ENCODE peak calls at places on chromosome 11, in ten cellular contexts. L is mesenteric fat pad, X is SHP77, D is AG20443, B is mucosa of gallbladder, F is A172, K is kidney, E is germinal center, P is iris pigment epithelial cell, S is substantia nigra. H is an unnamed sample.

GRCh38 chr11:102794382-102794781 is 3.6 kb downstream of the MMP1 start:
- DNase-seq in L (no peak), S (no peak), K (no peak), P (peak), F (peak), B (no peak), D (peak), E (peak), X (no peak), H (no peak)

GRCh38 chr11:34860034-34860433 is 56.1 kb downstream of the APIP start:
- DNase-seq in S (no peak), L (no peak), D (peak), P (no peak), F (no peak), E (no peak), K (no peak), B (no peak), X (no peak), H (no peak)

GRCh38 chr11:97641988-97642387 is 1252.2 kb downstream of the JRKL start:
- DNase-seq in L (no peak), D (no peak), P (no peak), K (no peak), B (no peak), F (no peak), X (no peak), E (no peak), S (no peak), H (no peak)

GRCh38 chr11:76810151-76810853 is 27.1 kb downstream of the TSKU start:
- DNase-seq in P (no peak), D (peak), B (peak), X (peak), F (peak), L (peak), K (no peak), E (no peak), S (peak), H (peak)

GRCh38 chr11:11293798-11294611 is 59.0 kb downstream of the CSNK2A3 start:
- DNase-seq in L (peak), S (no peak), F (no peak), E (no peak), P (no peak), K (no peak), D (no peak), X (no peak), B (no peak), H (no peak)

GRCh38 chr11:117950999-117951961 is 22.1 kb upstream of the TMPRSS13 start:
- DNase-seq in L (no peak), B (no peak), P (no peak), E (peak), F (no peak), X (no peak), K (no peak), D (peak), S (no peak), H (peak)

GRCh38 chr11:65305501-65306268 is 9.0 kb upstream of the CDC42EP2 start:
- DNase-seq in S (no peak), F (no peak), K (no peak), X (no peak), B (peak), L (no peak), P (peak), E (no peak), D (no peak), H (no peak)

GRCh38 chr11:88861618-88862017 is 204.2 kb downstream of the GRM5 start:
- DNase-seq in S (no peak), F (no peak), B (no peak), K (no peak), L (no peak), X (no peak), D (no peak), P (no peak), E (no peak), H (no peak)

GRCh38 chr11:17722000-17722643 is 2.8 kb downstream of the MYOD1 start:
- DNase-seq in X (no peak), D (peak), E (no peak), F (no peak), K (no peak), P (peak), S (no peak), L (peak), B (no peak), H (no peak)

GRCh38 chr11:107769189-107769588 is 57.3 kb upstream of the SLN start:
- DNase-seq in K (no peak), P (peak), D (peak), L (no peak), S (no peak), F (peak), X (no peak), E (no peak), B (no peak), H (no peak)

GRCh38 chr11:2377511-2378443 is 667 bp downstream of the CD81 start:
- DNase-seq in L (no peak), K (peak), B (peak), X (no peak), D (peak), S (no peak), P (peak), E (peak), F (peak), H (no peak)

GRCh38 chr11:33449798-33450197 is 192.6 kb downstream of the HIPK3 start:
- DNase-seq in F (peak), E (no peak), P (peak), X (no peak), K (no peak), D (no peak), L (no peak), B (no peak), S (no peak), H (no peak)